ENCODE peak calls at places on chromosomes 4 and X, in nine cellular contexts. D is esophagus muscularis mucosa, K is upper lobe of right lung, Y is SK-N-SH, A is ovary, T is fibroblast of mammary gland, P is fibroblast of lung, G is breast epithelium, W is brain microvascular endothelial cell. R is an unnamed sample.

GRCh38 chr4:176769519-176769918 is 23.2 kb downstream of the VEGFC start:
- DNase-seq in D (no peak), K (no peak), Y (no peak), A (no peak), T (peak), P (peak), G (no peak), W (peak), R (peak)

GRCh38 chr4:86033171-86033570 is 326.7 kb downstream of the MAPK10 start:
- DNase-seq in D (no peak), K (no peak), Y (no peak), A (no peak), T (peak), P (peak), G (no peak), W (peak), R (peak)

GRCh38 chrX:107542500-107542899 is 85.8 kb upstream of the PRPS1 start:
- DNase-seq in D (no peak), K (no peak), Y (peak), A (no peak), T (peak), P (peak), G (no peak), W (peak), R (peak)

GRCh38 chrX:40117715-40118285 is 20.0 kb upstream of the BCOR start:
- DNase-seq in D (no peak), K (no peak), Y (no peak), A (no peak), T (no peak), P (no peak), G (no peak), W (no peak), R (no peak)

GRCh38 chr4:31295081-31295480 is 574.9 kb downstream of the PCDH7 start:
- DNase-seq in D (no peak), K (no peak), Y (no peak), A (no peak), T (peak), P (peak), G (no peak), W (no peak), R (no peak)

GRCh38 chr4:2788532-2789103 is 4.3 kb upstream of the SH3BP2 start:
- DNase-seq in D (no peak), K (peak), Y (peak), A (peak), T (no peak), P (no peak), G (no peak), W (no peak), R (peak)

GRCh38 chrX:119489212-119490074 is 21.2 kb downstream of the SLC25A5 start:
- DNase-seq in D (no peak), K (no peak), Y (no peak), A (no peak), T (no peak), P (no peak), G (no peak), W (no peak), R (no peak)

GRCh38 chr4:185839770-185840169 is 27.8 kb upstream of the SORBS2 start:
- DNase-seq in D (no peak), K (no peak), Y (no peak), A (no peak), T (no peak), P (peak), G (no peak), W (peak), R (no peak)

GRCh38 chr4:44927361-44928061 is 201.2 kb upstream of the GNPDA2 start:
- DNase-seq in D (no peak), K (no peak), Y (peak), A (no peak), T (peak), P (peak), G (no peak), W (no peak), R (peak)

GRCh38 chr4:151195801-151196200 is 81.2 kb upstream of the PRSS48 start:
- DNase-seq in D (no peak), K (no peak), Y (no peak), A (no peak), T (peak), P (peak), G (no peak), W (peak), R (peak)

DNA sequence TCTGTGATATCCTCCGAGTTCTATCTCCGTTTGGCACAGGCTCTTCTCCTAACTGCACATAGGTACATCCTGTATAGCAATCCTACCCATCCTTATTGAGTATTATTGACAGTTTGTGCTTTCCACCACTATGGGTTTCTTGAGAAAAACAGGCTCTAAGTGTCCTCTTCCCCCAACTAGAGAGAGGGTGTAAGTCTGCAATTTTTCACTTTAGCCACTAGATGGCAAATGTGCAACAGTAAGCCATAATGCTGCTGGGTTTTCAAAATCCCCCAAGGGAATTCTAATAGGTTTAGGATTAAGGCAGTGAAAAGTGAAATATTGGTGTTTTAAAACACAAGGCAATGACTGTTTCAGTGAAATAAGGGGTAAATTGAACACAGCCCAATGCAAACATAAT is 239.1 kb upstream of the HTR2C start:
- DNase-seq in D (no peak), K (no peak), Y (peak), A (no peak), T (peak), P (peak), G (no peak), W (peak), R (peak)
- TF ChIP-seq CTCF in D (peak), K (peak), Y (peak), A (no peak), T (peak), P (peak), G (no peak), W (peak), R (peak)

DNA sequence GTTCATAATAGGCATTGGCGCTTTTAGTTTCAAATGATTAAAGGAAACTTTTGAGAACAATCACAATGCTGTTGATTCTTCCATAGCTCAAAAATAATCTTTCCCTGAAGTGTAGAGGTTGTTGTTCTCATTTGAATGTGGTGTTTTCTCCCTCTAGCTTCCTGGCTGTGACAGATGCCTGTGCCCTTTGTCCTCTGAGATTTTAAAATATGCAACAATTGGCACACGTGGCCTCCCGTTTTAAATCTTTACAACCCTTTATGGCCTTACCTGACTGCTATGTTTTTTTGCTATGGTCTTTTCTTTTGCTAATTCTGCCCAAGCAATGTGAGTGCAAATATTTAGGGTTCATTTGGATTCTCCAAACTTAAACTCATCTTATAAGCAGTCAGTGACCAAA is 22.9 kb upstream of the CASK start:
- DNase-seq in D (no peak), K (no peak), Y (no peak), A (no peak), T (no peak), P (no peak), G (no peak), W (no peak), R (no peak)
- H3K4me3 ChIP-seq in D (no peak), K (no peak), Y (no peak), A (no peak), T (no peak), P (no peak), G (no peak), W (no peak), R (no peak)

GRCh38 chr4:110595583-110595982 is 27.3 kb downstream of the PITX2 start:
- DNase-seq in D (no peak), K (no peak), Y (no peak), A (no peak), T (no peak), P (no peak), G (no peak), W (no peak), R (no peak)
- TF ChIP-seq CTCF in D (no peak), K (no peak), Y (no peak), A (no peak), T (no peak), P (no peak), G (no peak), W (no peak), R (no peak)

GRCh38 chr4:105896461-105896939 is 1.2 kb downstream of the NPNT start:
- DNase-seq in D (no peak), K (no peak), Y (no peak), A (no peak), T (no peak), P (no peak), G (no peak), W (no peak), R (no peak)
- H3K4me3 ChIP-seq in D (peak), K (peak), Y (peak), A (peak), T (peak), P (peak), G (peak), W (peak), R (peak)

GRCh38 chr4:143558823-143559756 is 45.6 kb downstream of the SMARCA5 start:
- DNase-seq in D (no peak), K (peak), Y (peak), A (peak), T (peak), P (peak), G (peak), W (peak), R (peak)
- TF ChIP-seq CTCF in D (peak), K (peak), Y (peak), A (no peak), T (peak), P (peak), G (peak), W (peak), R (peak)

DNA sequence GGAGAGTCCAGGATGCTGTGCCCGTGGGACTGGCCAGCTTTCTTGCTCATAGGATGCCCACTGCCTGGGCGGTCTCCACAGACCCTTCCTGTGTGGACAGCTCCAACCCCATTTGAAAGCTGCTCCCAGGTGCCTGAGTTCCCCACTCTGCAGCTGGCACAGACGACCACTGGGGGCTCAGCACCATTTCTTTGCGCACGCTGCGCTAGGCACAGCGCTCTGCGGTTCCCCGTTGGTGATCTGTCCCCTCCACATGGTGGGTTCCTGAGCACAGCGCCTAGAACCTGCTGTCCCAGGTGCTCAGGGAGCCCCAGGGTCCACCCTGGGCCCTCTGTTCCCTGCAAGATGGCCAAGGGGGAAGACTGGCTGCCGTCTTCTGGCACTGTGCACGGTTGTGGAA is 45.4 kb upstream of the AFAP1 start:
- DNase-seq in D (no peak), K (no peak), Y (no peak), A (no peak), T (no peak), P (no peak), G (no peak), W (no peak), R (no peak)
- H3K4me3 ChIP-seq in D (no peak), K (no peak), Y (no peak), A (no peak), T (no peak), P (no peak), G (no peak), W (no peak), R (no peak)

GRCh38 chrX:85627363-85627762 is 247.9 kb upstream of the POF1B start:
- DNase-seq in D (no peak), K (no peak), Y (peak), A (no peak), T (no peak), P (no peak), G (no peak), W (no peak), R (no peak)
- TF ChIP-seq CTCF in D (no peak), K (no peak), Y (peak), A (no peak), T (peak), P (no peak), G (no peak), W (peak), R (peak)

GRCh38 chrX:137930562-137930961 is 364.6 kb downstream of the ZIC3 start:
- DNase-seq in D (no peak), K (no peak), Y (no peak), A (no peak), T (no peak), P (no peak), G (no peak), W (no peak), R (no peak)

GRCh38 chrX:137926090-137926489 is 360.2 kb downstream of the ZIC3 start:
- DNase-seq in D (no peak), K (no peak), Y (peak), A (no peak), T (no peak), P (no peak), G (no peak), W (no peak), R (no peak)

GRCh38 chrX:137929951-137930350 is 364.0 kb downstream of the ZIC3 start:
- DNase-seq in D (no peak), K (no peak), Y (no peak), A (no peak), T (no peak), P (no peak), G (no peak), W (no peak), R (no peak)
- H3K4me3 ChIP-seq in D (no peak), K (no peak), Y (no peak), A (no peak), T (no peak), P (no peak), G (no peak), W (no peak), R (no peak)

DNA sequence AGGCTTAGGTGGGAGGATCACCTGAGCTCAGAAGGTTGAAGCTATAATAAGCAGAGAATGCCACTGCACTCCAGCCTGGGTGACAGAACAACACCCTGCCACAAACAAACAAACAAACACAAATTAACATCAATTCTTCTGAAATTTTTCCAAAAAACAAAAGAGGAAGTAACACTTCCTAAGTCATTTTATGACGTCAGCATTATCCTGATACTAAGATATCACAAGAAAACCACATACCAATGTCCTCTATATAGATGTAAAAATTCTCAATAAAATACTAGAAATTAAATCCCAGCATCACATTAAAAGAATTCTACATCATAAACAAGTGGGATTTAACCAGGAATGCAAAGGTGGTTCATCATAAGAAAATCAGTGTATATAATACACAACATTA is 64.4 kb upstream of the STK26 start:
- DNase-seq in D (no peak), K (no peak), Y (no peak), A (no peak), T (no peak), P (no peak), G (no peak), W (no peak), R (no peak)
- TF ChIP-seq CTCF in D (no peak), K (no peak), Y (no peak), A (no peak), T (no peak), P (no peak), G (no peak), W (no peak), R (no peak)

R was measured in AG10803.